ENCODE peak calls at places on chromosome 22, in seven cellular contexts. O is mesothelial cell of epicardium, G is tibial nerve, L is NCI-H446 treated with DMSO at 0.1 percent for 48 hours, V is C1 segment of cervical spinal cord, U is foreskin melanocyte, Y is amniotic epithelial cell. H is an unnamed sample.

GRCh38 chr22:43883012-43883661 is 8.7 kb downstream of the PNPLA5 start:
- DNase-seq in O (no peak), G (no peak), L (no peak), V (no peak), U (peak; percentile 18), Y (peak; percentile 84), H (no peak)

GRCh38 chr22:27719535-27720227 is 81.9 kb downstream of the MN1 start:
- DNase-seq in O (no peak), G (no peak), L (peak; percentile 92), V (no peak), U (no peak), Y (no peak), H (peak; percentile 82)

GRCh38 chr22:43443072-43443471 is 31.3 kb downstream of the MPPED1 start:
- DNase-seq in O (no peak), G (no peak), L (no peak), V (no peak), U (no peak), Y (no peak), H (no peak)

GRCh38 chr22:20186183-20186870 is 35.5 kb upstream of the CCDC188 start:
- DNase-seq in O (no peak), G (no peak), L (no peak), V (no peak), U (no peak), Y (no peak), H (no peak)

GRCh38 chr22:21009638-21010425 is 5.1 kb upstream of the P2RX6 start:
- DNase-seq in O (no peak), G (no peak), L (no peak), V (no peak), U (no peak), Y (peak; percentile 70), H (no peak)

GRCh38 chr22:42780070-42780540 is 59.4 kb upstream of the A4GALT start:
- DNase-seq in O (no peak), G (no peak), L (peak; percentile 83), V (no peak), U (peak; percentile 84), Y (peak; percentile 95), H (peak; percentile 81)

GRCh38 chr22:43417555-43417954 is 5.7 kb downstream of the MPPED1 start:
- DNase-seq in O (no peak), G (no peak), L (no peak), V (no peak), U (no peak), Y (no peak), H (no peak)

GRCh38 chr22:27043246-27043645 is 385.9 kb downstream of the MIAT start:
- DNase-seq in O (no peak), G (no peak), L (no peak), V (no peak), U (no peak), Y (no peak), H (no peak)

GRCh38 chr22:50600967-50601668 is 525 bp downstream of the MAPK8IP2 start:
- DNase-seq in O (no peak), G (no peak), L (no peak), V (no peak), U (no peak), Y (no peak), H (no peak)

GRCh38 chr22:37267128-37267587 is 15.2 kb upstream of the CYTH4 start:
- DNase-seq in O (peak; percentile 42), G (no peak), L (no peak), V (no peak), U (peak; percentile 11), Y (peak; percentile 15), H (no peak)

GRCh38 chr22:39444247-39444800 is 12.5 kb upstream of the MGAT3 start:
- DNase-seq in O (no peak), G (no peak), L (no peak), V (no peak), U (no peak), Y (no peak), H (no peak)

GRCh38 chr22:23496445-23496833 is 83.7 kb downstream of the IGLL1 start:
- DNase-seq in O (no peak), G (no peak), L (no peak), V (no peak), U (no peak), Y (no peak), H (no peak)

GRCh38 chr22:33952776-33953175 is 32.5 kb upstream of the LARGE1 start:
- DNase-seq in O (no peak), G (no peak), L (no peak), V (no peak), U (no peak), Y (no peak), H (peak; percentile 66)

GRCh38 chr22:50310209-50310722 is 2.8 kb upstream of the PLXNB2 start:
- DNase-seq in O (no peak), G (no peak), L (no peak), V (no peak), U (no peak), Y (no peak), H (no peak)

GRCh38 chr22:30344447-30345200 is 12.1 kb downstream of the SF3A1 start:
- DNase-seq in O (no peak), G (no peak), L (no peak), V (no peak), U (no peak), Y (no peak), H (no peak)

H was measured in globus pallidus.